ENCODE peak calls at places on chromosomes 1 and 21, in four cellular contexts. T is A549, M is ELR, L is NCI-H1930. C is an unnamed sample.

GRCh38 chr1:40477680-40478057 is 579 bp downstream of the ZFP69 start:
- DNase-seq in L (no peak), T (no peak), M (peak), C (no peak)

GRCh38 chr1:222606757-222607156 is 11.1 kb upstream of the MIA3 start:
- DNase-seq in T (no peak), L (no peak), M (no peak), C (no peak)

GRCh38 chr1:215523128-215523861 is 43.8 kb upstream of the KCTD3 start:
- DNase-seq in M (peak), L (no peak), T (no peak), C (peak)

GRCh38 chr1:219906924-219907771 is 21.2 kb downstream of the SLC30A10 start:
- DNase-seq in M (no peak), T (no peak), L (no peak), C (no peak)

GRCh38 chr1:30512922-30513265 is 210.5 kb downstream of the MATN1 start:
- DNase-seq in M (no peak), L (no peak), T (no peak), C (no peak)

GRCh38 chr1:53390261-53390660 is 62.4 kb upstream of the LRP8 start:
- DNase-seq in M (no peak), T (no peak), L (no peak), C (no peak)

GRCh38 chr1:213389061-213389581 is 338.1 kb downstream of the RPS6KC1 start:
- DNase-seq in M (no peak), L (no peak), T (no peak), C (no peak)

GRCh38 chr1:235090406-235091069 is 38.1 kb downstream of the TOMM20 start:
- DNase-seq in M (no peak), L (no peak), T (no peak), C (no peak)

GRCh38 chr1:24047101-24047459 is 64.9 kb downstream of the MYOM3 start:
- DNase-seq in M (peak), T (peak), L (no peak), C (no peak)

GRCh38 chr21:46437096-46437498 is 21.6 kb upstream of the DIP2A start:
- DNase-seq in M (no peak), T (no peak), L (no peak), C (no peak)

GRCh38 chr1:2480986-2481364 is 4.9 kb downstream of the PLCH2 start:
- DNase-seq in M (no peak), L (no peak), T (no peak), C (no peak)

GRCh38 chr1:21523297-21523813 is 14.1 kb downstream of the ALPL start:
- DNase-seq in T (no peak), L (no peak), M (no peak), C (no peak)

GRCh38 chr1:226397011-226397926 is 10.6 kb downstream of the PARP1 start:
- DNase-seq in M (no peak), L (no peak), T (no peak), C (no peak)

GRCh38 chr21:25733859-25734653 is 648 bp downstream of the ATP5PF start:
- DNase-seq in T (peak), L (no peak), M (peak), C (no peak)

GRCh38 chr1:54153548-54154439 is 994 bp upstream of the CDCP2 start:
- DNase-seq in M (peak), L (no peak), T (no peak), C (peak)

GRCh38 chr1:11559211-11559970 is 80.4 kb downstream of the DISP3 start:
- DNase-seq in T (no peak), L (no peak), M (no peak), C (no peak)

C was measured in epithelial cell of proximal tubule.